ENCODE peak calls at places on chromosomes 4 and X, in four cellular contexts. E is HFFc6, G is cardiac muscle cell, D is WTC11. H is an unnamed sample.

GRCh38 chr4:41209187-41209586 is 5.2 kb downstream of the APBB2 start:
- DNase-seq in D (no peak), G (peak), E (no peak), H (no peak)

GRCh38 chr4:77852892-77853495 is 9.6 kb upstream of the MRPL1 start:
- DNase-seq in D (no peak), G (no peak), E (no peak), H (no peak)

GRCh38 chr4:40804598-40804997 is 54.8 kb downstream of the NSUN7 start:
- DNase-seq in G (no peak), D (no peak), E (no peak), H (no peak)

GRCh38 chr4:3462790-3463415 is at the start of gene DOK7:
- DNase-seq in E (no peak), G (no peak), D (peak), H (no peak)

GRCh38 chr4:108166441-108167315 is 2.1 kb downstream of the LEF1 start:
- DNase-seq in G (no peak), E (no peak), D (peak), H (peak)

GRCh38 chrX:118039591-118039990 is 77.0 kb downstream of the KLHL13 start:
- DNase-seq in D (no peak), E (no peak), G (no peak), H (no peak)

GRCh38 chrX:31661280-31661679 is 589.4 kb upstream of the FTHL17 start:
- DNase-seq in G (no peak), E (no peak), D (no peak), H (no peak)

GRCh38 chrX:56281789-56282188 is 49.6 kb downstream of the KLF8 start:
- DNase-seq in D (no peak), E (peak), G (peak), H (peak)

GRCh38 chr4:101232074-101232776 is 115.1 kb downstream of the PPP3CA start:
- DNase-seq in D (no peak), E (peak), G (peak), H (no peak)

GRCh38 chrX:426881-427280 is 40.2 kb upstream of the PPP2R3B start:
- DNase-seq in G (no peak), E (peak), D (no peak), H (no peak)

GRCh38 chr4:5722328-5722727 is 11.3 kb downstream of the EVC start:
- DNase-seq in G (no peak), E (peak), D (no peak), H (no peak)

GRCh38 chr4:144787365-144788263 is 141.7 kb downstream of the HHIP start:
- DNase-seq in D (no peak), E (peak), G (peak), H (no peak)

GRCh38 chr4:174122705-174123104 is 160.8 kb downstream of the FBXO8 start:
- DNase-seq in E (no peak), G (peak), D (no peak), H (no peak)

GRCh38 chr4:12679217-12679616 is 804.9 kb downstream of the RAB28 start:
- DNase-seq in D (no peak), E (no peak), G (peak), H (no peak)
- TF ChIP-seq CTCF in D (no peak), E (peak), G (peak), H (peak)

GRCh38 chr4:156517956-156518355 is 453.6 kb downstream of the PDGFC start:
- DNase-seq in D (no peak), E (no peak), G (no peak), H (no peak)

GRCh38 chr4:156516698-156517097 is 454.9 kb downstream of the PDGFC start:
- DNase-seq in G (no peak), E (peak), D (no peak), H (no peak)

GRCh38 chr4:156517546-156517945 is 454.1 kb downstream of the PDGFC start:
- DNase-seq in G (no peak), D (no peak), E (no peak), H (no peak)

GRCh38 chr4:156515295-156515694 is 456.3 kb downstream of the PDGFC start:
- DNase-seq in D (no peak), G (no peak), E (no peak), H (no peak)

DNA sequence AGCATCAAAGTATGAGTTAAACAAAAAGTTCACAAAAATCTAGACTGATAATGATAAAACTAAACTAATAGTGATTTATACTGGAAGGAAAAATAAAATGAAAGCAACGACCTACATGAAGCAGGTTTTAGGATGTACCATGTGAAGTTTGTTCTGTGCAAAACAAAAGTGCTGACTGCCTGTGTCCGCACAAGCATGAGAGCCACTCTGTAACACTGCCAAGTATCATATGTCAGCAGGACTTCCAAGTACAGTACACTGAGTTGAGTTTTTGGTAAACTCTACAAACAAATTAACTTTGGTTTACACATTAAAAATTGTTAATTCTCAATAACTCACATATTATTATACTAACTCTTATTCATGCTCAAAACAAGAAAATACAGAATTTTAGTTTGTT is 459.0 kb downstream of the PDGFC start:
- DNase-seq in G (peak), E (no peak), D (no peak), H (no peak)
- TF ChIP-seq CTCF in G (no peak), E (no peak), D (no peak), H (no peak)

GRCh38 chr4:151801547-151802516 is 41.0 kb upstream of the GATB start:
- DNase-seq in E (peak), D (peak), G (peak), H (peak)
- TF ChIP-seq CTCF in E (peak), D (peak), G (peak), H (peak)

GRCh38 chr4:6910960-6911874 is 1.6 kb downstream of the TBC1D14 start:
- DNase-seq in G (no peak), D (no peak), E (no peak), H (no peak)

GRCh38 chr4:6908397-6909112 is 1.1 kb upstream of the TBC1D14 start:
- DNase-seq in G (peak), E (no peak), D (peak), H (no peak)

GRCh38 chr4:6909970-6910339 is 329 bp downstream of the TBC1D14 start:
- DNase-seq in D (no peak), E (no peak), G (no peak), H (peak)

GRCh38 chr4:6909113-6909969 is at the start of gene TBC1D14:
- DNase-seq in D (peak), G (peak), E (peak), H (peak)

GRCh38 chr4:6910340-6910959 is 824 bp downstream of the TBC1D14 start:
- DNase-seq in D (no peak), G (no peak), E (no peak), H (no peak)
- TF ChIP-seq CTCF in D (no peak), G (peak), E (peak), H (no peak)